ENCODE peak calls at places on chromosomes 13 and 19, in nine cellular contexts. V is ELF-1, K is NCI-H1417, S is activated T-helper 1 cell treated with Interleukin-2 at 50 U/mL for 16 hours, N is BJ, R is astrocyte of the cerebellum, C is lower leg skin, Z is AG08396, G is pons. M is an unnamed sample.

GRCh38 chr13:75038315-75038881 is 443.6 kb downstream of the TBC1D4 start:
- DNase-seq in C (no peak), G (no peak), S (no peak), V (no peak), R (no peak), K (no peak), Z (no peak), N (no peak), M (no peak)

GRCh38 chr19:3637621-3638020 is 11.0 kb upstream of the CACTIN start:
- DNase-seq in G (no peak), K (no peak), N (no peak), V (no peak), Z (no peak), R (no peak), S (no peak), C (no peak), M (no peak)

GRCh38 chr19:38735257-38735686 is 9.0 kb downstream of the CAPN12 start:
- DNase-seq in N (no peak), R (no peak), V (peak), C (peak), Z (no peak), K (no peak), S (no peak), G (no peak), M (no peak)

GRCh38 chr19:50333737-50334617 is 4.8 kb upstream of the KCNC3 start:
- DNase-seq in C (no peak), Z (peak), N (no peak), R (peak), S (peak), V (no peak), G (no peak), K (peak), M (no peak)

GRCh38 chr19:35236638-35237400 is 8.3 kb upstream of the FAM187B start:
- DNase-seq in N (no peak), K (no peak), G (no peak), C (no peak), V (peak), Z (no peak), R (no peak), S (no peak), M (no peak)

GRCh38 chr19:32555786-32556185 is 25.2 kb upstream of the PDCD5 start:
- DNase-seq in N (no peak), Z (no peak), R (no peak), K (no peak), V (no peak), S (no peak), G (no peak), C (no peak), M (no peak)

GRCh38 chr13:23599083-23599925 is 29.1 kb downstream of the TNFRSF19 start:
- DNase-seq in G (no peak), C (no peak), S (no peak), V (peak), R (no peak), N (no peak), K (no peak), Z (no peak), M (no peak)

GRCh38 chr13:113905942-113906341 is 42.1 kb upstream of the GAS6 start:
- DNase-seq in K (no peak), N (no peak), V (no peak), Z (no peak), S (no peak), C (peak), G (no peak), R (no peak), M (no peak)

GRCh38 chr13:33278923-33279322 is 6.6 kb downstream of the STARD13 start:
- DNase-seq in R (no peak), V (no peak), C (no peak), N (no peak), G (no peak), Z (no peak), K (no peak), S (no peak), M (no peak)

GRCh38 chr19:35204799-35205732 is 23.5 kb downstream of the FAM187B start:
- DNase-seq in S (no peak), Z (no peak), G (peak), C (no peak), K (no peak), V (peak), N (no peak), R (no peak), M (no peak)

M was measured in AG09319.